ENCODE peak calls at places on chromosomes 7 and 10, in seven cellular contexts. J is lower lobe of right lung, C is cardiac muscle cell, Z is esophagus squamous epithelium, G is brain microvascular endothelial cell, M is upper lobe of right lung, H is IMR-90. E is an unnamed sample.

GRCh38 chr7:73482746-73483145 is 39.3 kb downstream of the BAZ1B start:
- DNase-seq in J (no peak), C (no peak), Z (no peak), G (peak; percentile 5), M (no peak), H (no peak), E (no peak)

GRCh38 chr10:105585753-105586152 is 944.7 kb downstream of the SORCS3 start:
- DNase-seq in J (no peak), C (no peak), Z (no peak), G (peak; percentile 31), M (no peak), H (peak; percentile 82), E (no peak)

GRCh38 chr10:15789793-15790525 is 70.2 kb upstream of the ITGA8 start:
- DNase-seq in J (no peak), C (peak; percentile 87), Z (no peak), G (peak; percentile 36), M (no peak), H (peak; percentile 95), E (no peak)

GRCh38 chr7:73570521-73570920 is 7.9 kb downstream of the TBL2 start:
- DNase-seq in J (peak; percentile 31), C (no peak), Z (no peak), G (no peak), M (no peak), H (no peak), E (no peak)

GRCh38 chr10:15120523-15120922 is 23.4 kb downstream of the RPP38 start:
- DNase-seq in J (no peak), C (peak; percentile 77), Z (no peak), G (peak; percentile 49), M (no peak), H (peak; percentile 79), E (no peak)

GRCh38 chr7:32616625-32617024 is 121.3 kb downstream of the AVL9 start:
- DNase-seq in J (no peak), C (peak; percentile 80), Z (no peak), G (peak; percentile 81), M (no peak), H (peak; percentile 74), E (no peak)

GRCh38 chr10:119348106-119348505 is 140.7 kb downstream of the GRK5 start:
- DNase-seq in J (no peak), C (no peak), Z (no peak), G (no peak), M (no peak), H (no peak), E (no peak)

GRCh38 chr10:133445751-133446708 is 7.7 kb upstream of the SCART1 start:
- DNase-seq in J (no peak), C (no peak), Z (no peak), G (no peak), M (no peak), H (no peak), E (no peak)

GRCh38 chr10:87589653-87590052 is 70.0 kb upstream of the PAPSS2 start:
- DNase-seq in J (no peak), C (no peak), Z (no peak), G (peak; percentile 42), M (no peak), H (peak; percentile 74), E (no peak)

GRCh38 chr7:91883676-91884362 is 3.3 kb upstream of the MTERF1 start:
- DNase-seq in J (peak; percentile 44), C (peak; percentile 7), Z (no peak), G (no peak), M (no peak), H (no peak), E (no peak)

GRCh38 chr10:119360181-119360921 is 153.0 kb downstream of the GRK5 start:
- DNase-seq in J (no peak), C (no peak), Z (no peak), G (no peak), M (peak; percentile 60), H (no peak), E (no peak)

GRCh38 chr7:74612015-74612829 is 45.3 kb upstream of the GTF2I start:
- DNase-seq in J (peak; percentile 61), C (peak; percentile 61), Z (no peak), G (peak; percentile 33), M (peak; percentile 76), H (no peak), E (no peak)

GRCh38 chr10:3094565-3095168 is 27.3 kb downstream of the PFKP start:
- DNase-seq in J (no peak), C (peak; percentile 51), Z (no peak), G (no peak), M (no peak), H (peak; percentile 29), E (no peak)

GRCh38 chr10:125111350-125111749 is 49.0 kb downstream of the CTBP2 start:
- DNase-seq in J (no peak), C (no peak), Z (no peak), G (no peak), M (no peak), H (no peak), E (no peak)

GRCh38 chr10:16509996-16510395 is 11.7 kb downstream of the C1QL3 start:
- DNase-seq in J (no peak), C (peak; percentile 29), Z (no peak), G (peak; percentile 40), M (no peak), H (peak; percentile 18), E (no peak)

GRCh38 chr7:85449478-85449877 is 262.6 kb upstream of the SEMA3D start:
- DNase-seq in J (no peak), C (no peak), Z (no peak), G (no peak), M (no peak), H (no peak), E (no peak)

GRCh38 chr7:668139-668871 is 58.2 kb upstream of the DNAAF5 start:
- DNase-seq in J (no peak), C (peak; percentile 87), Z (no peak), G (peak; percentile 29), M (no peak), H (peak; percentile 85), E (no peak)

GRCh38 chr7:128427289-128427891 is 17.6 kb upstream of the IMPDH1 start:
- DNase-seq in J (no peak), C (peak; percentile 78), Z (no peak), G (peak; percentile 42), M (no peak), H (peak; percentile 58), E (no peak)

GRCh38 chr7:98049034-98049433 is 57.6 kb upstream of the LMTK2 start:
- DNase-seq in J (no peak), C (no peak), Z (no peak), G (no peak), M (no peak), H (no peak), E (no peak)

GRCh38 chr10:17516376-17516775 is 62.0 kb upstream of the ST8SIA6 start:
- DNase-seq in J (no peak), C (no peak), Z (no peak), G (no peak), M (no peak), H (peak; percentile 34), E (no peak)

GRCh38 chr10:122420624-122421007 is 33.8 kb upstream of the ARMS2 start:
- DNase-seq in J (no peak), C (no peak), Z (no peak), G (no peak), M (no peak), H (no peak), E (no peak)

GRCh38 chr7:112419543-112420130 is 30.6 kb upstream of the IFRD1 start:
- DNase-seq in J (no peak), C (no peak), Z (no peak), G (no peak), M (no peak), H (no peak), E (no peak)

GRCh38 chr10:92242380-92242779 is 48.5 kb downstream of the CPEB3 start:
- DNase-seq in J (no peak), C (no peak), Z (no peak), G (no peak), M (no peak), H (no peak), E (no peak)

GRCh38 chr10:93445978-93446720 is 36.0 kb downstream of the MYOF start:
- DNase-seq in J (no peak), C (no peak), Z (no peak), G (peak; percentile 49), M (no peak), H (no peak), E (no peak)

GRCh38 chr7:148811892-148812291 is 72.2 kb downstream of the EZH2 start:
- DNase-seq in J (no peak), C (no peak), Z (no peak), G (no peak), M (no peak), H (no peak), E (no peak)
- TF ChIP-seq CTCF in J (no peak), C (no peak), Z (no peak), G (no peak), M (no peak), H (no peak), E (no peak)

DNA sequence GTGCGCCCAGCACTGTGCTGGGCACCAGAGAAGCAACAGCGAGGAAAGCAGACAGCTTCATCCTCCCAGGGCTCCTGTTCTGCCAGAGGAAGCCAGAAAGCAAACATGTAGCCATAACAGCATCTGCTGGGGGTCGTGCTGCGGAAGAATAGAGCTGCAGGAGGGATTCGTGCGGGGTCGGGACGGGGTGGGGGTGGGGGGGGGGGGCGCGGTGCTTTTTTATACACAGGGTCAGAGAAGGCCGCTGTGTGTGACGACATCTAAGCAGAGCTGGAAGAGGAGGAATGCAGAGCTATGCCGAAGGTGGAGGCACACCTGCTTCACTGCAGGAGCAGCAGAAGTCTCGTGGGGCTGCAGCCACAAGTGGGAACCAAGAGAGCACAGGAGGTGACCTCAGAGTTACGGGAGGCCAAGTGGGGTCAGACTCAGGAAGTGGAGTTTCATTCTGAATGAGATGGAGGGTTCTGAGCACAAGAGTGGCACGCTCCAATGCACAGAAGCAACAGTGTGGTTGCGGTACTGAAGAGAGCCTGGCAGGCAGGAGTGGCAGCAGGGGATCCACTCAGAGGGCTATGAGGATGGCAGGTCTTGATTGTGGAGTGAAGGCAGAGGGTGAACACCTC is 11.1 kb downstream of the PKD1L1 start:
- DNase-seq in J (no peak), C (no peak), Z (no peak), G (no peak), M (no peak), H (no peak), E (no peak)
- H3K4me3 ChIP-seq in J (no peak overlapping the region), C (no peak overlapping the region), Z (no peak overlapping the region), G (no peak overlapping the region), M (no peak overlapping the region), H (no peak overlapping the region), E (no peak overlapping the region)

GRCh38 chr10:45997557-45997956 is 25.3 kb downstream of the TIMM23 start:
- DNase-seq in J (no peak), C (no peak), Z (no peak), G (no peak), M (no peak), H (no peak), E (no peak)
- H3K27me3 ChIP-seq in J (no peaks in the 10 kb centered on the region), C (no peaks in the 10 kb centered on the region), Z (no peaks in the 10 kb centered on the region), G (no peaks in the 10 kb centered on the region), M (no peaks in the 10 kb centered on the region), H (no peaks in the 10 kb centered on the region), E (no peaks in the 10 kb centered on the region)

DNA sequence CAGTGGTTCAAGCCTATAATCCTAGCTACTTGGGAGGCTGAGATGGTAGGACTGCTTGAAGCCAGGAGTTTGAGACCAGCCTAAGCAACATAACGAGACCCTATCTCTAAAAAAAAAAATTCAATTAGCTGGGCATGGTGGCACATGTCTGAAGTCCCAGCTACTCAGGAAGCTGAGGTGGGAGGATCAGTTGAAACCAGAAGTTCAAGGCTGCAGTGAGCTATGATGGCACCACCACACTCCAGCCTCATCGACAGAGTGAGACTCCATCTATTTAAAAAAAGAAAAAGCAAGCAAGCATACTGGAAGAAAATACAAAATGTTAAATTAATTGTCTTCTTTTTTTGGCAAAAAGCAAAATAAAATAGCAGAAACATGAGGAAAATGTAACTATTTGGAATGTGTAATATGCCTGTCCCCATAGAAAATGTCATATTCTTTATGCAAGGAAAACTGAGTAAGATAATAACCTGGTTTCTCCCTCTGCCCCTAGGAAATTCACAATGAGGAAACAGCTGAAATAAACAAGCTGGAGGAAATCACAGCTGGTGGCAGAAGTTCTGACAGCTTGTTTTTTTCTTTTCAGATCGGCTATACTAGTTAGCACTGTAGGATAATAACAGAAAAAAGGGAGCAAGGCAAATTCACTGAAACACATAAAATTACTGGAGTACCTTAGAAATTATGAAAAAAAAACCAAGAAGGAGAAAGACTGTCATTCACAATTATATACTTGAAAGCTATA is 48.5 kb downstream of the HERPUD2 start:
- DNase-seq in J (no peak), C (peak; percentile 48), Z (no peak), G (no peak), M (no peak), H (no peak), E (no peak)
- TF ChIP-seq CTCF in J (no peak), C (no peak), Z (no peak), G (no peak), M (no peak), H (no peak), E (no peak)